ENCODE peak calls at places on chromosomes 1 and 21, in seven cellular contexts. X, U, J, P, V, Y and T are unnamed samples.

GRCh38 chr1:18233176-18233864 is 125.7 kb downstream of the IGSF21 start:
- DNase-seq in X (no peak), U (no peak), J (no peak), P (no peak), V (peak; percentile 50), Y (no peak), T (no peak)

GRCh38 chr1:203692565-203693470 is 66.2 kb downstream of the ATP2B4 start:
- DNase-seq in X (peak; percentile 96), U (peak; percentile 96), J (peak; percentile 85), P (peak; percentile 91), V (no peak), Y (peak; percentile 86), T (peak; percentile 95)

GRCh38 chr1:65467536-65467935 is 47.1 kb downstream of the LEPR start:
- DNase-seq in X (peak; percentile 58), U (no peak), J (no peak), P (no peak), V (peak; percentile 60), Y (peak; percentile 59), T (peak; percentile 91)

GRCh38 chr1:22699629-22700028 is 11.0 kb upstream of the EPHB2 start:
- DNase-seq in X (no peak), U (no peak), J (no peak), P (no peak), V (no peak), Y (peak; percentile 50), T (no peak)

GRCh38 chr1:55021965-55022546 is 17.3 kb upstream of the PCSK9 start:
- DNase-seq in X (peak; percentile 88), U (peak; percentile 83), J (peak; percentile 93), P (peak; percentile 87), V (peak; percentile 95), Y (peak; percentile 84), T (peak; percentile 68)

GRCh38 chr21:45078877-45079281 is 4.5 kb downstream of the ADARB1 start:
- DNase-seq in X (peak; percentile 85), U (peak; percentile 60), J (peak; percentile 81), P (no peak), V (no peak), Y (no peak), T (no peak)

GRCh38 chr1:218524526-218524925 is 179.4 kb downstream of the TGFB2 start:
- DNase-seq in X (peak; percentile 44), U (no peak), J (no peak), P (no peak), V (no peak), Y (no peak), T (no peak)

GRCh38 chr1:68808351-68808750 is 311.5 kb upstream of the DEPDC1 start:
- DNase-seq in X (no peak), U (no peak), J (no peak), P (no peak), V (no peak), Y (no peak), T (no peak)

GRCh38 chr21:38282921-38283320 is 26.1 kb downstream of the KCNJ15 start:
- DNase-seq in X (peak; percentile 50), U (no peak), J (no peak), P (no peak), V (no peak), Y (no peak), T (no peak)

GRCh38 chr21:44291936-44292811 is 6.5 kb downstream of the AIRE start:
- DNase-seq in X (no peak), U (no peak), J (no peak), P (no peak), V (no peak), Y (peak; percentile 83), T (no peak)

GRCh38 chr1:234111458-234112142 is 207.1 kb downstream of the SLC35F3 start:
- DNase-seq in X (peak; percentile 15), U (no peak), J (no peak), P (no peak), V (peak; percentile 57), Y (peak; percentile 39), T (no peak)

GRCh38 chr1:66711420-66711819 is 40.8 kb upstream of the DYNLT5 start:
- DNase-seq in X (no peak), U (no peak), J (no peak), P (no peak), V (no peak), Y (no peak), T (no peak)

GRCh38 chr1:47644216-47644581 is 206.4 kb downstream of the FOXD2 start:
- DNase-seq in X (no peak), U (peak; percentile 36), J (no peak), P (no peak), V (no peak), Y (no peak), T (no peak)

GRCh38 chr1:50503515-50503914 is 80.3 kb upstream of the DMRTA2 start:
- DNase-seq in X (no peak), U (no peak), J (no peak), P (no peak), V (no peak), Y (no peak), T (no peak)

GRCh38 chr1:101183388-101183699 is 53.5 kb upstream of the S1PR1 start:
- DNase-seq in X (peak; percentile 28), U (no peak), J (no peak), P (no peak), V (no peak), Y (no peak), T (no peak)

GRCh38 chr1:203172184-203173115 is 3.2 kb downstream of the MYBPH start:
- DNase-seq in X (peak; percentile 32), U (peak; percentile 79), J (peak; percentile 75), P (peak; percentile 66), V (peak; percentile 68), Y (peak; percentile 85), T (peak; percentile 74)

GRCh38 chr1:220734571-220735326 is 13.4 kb upstream of the MTARC2 start:
- DNase-seq in X (peak; percentile 81), U (no peak), J (peak; percentile 54), P (no peak), V (no peak), Y (no peak), T (no peak)

DNA sequence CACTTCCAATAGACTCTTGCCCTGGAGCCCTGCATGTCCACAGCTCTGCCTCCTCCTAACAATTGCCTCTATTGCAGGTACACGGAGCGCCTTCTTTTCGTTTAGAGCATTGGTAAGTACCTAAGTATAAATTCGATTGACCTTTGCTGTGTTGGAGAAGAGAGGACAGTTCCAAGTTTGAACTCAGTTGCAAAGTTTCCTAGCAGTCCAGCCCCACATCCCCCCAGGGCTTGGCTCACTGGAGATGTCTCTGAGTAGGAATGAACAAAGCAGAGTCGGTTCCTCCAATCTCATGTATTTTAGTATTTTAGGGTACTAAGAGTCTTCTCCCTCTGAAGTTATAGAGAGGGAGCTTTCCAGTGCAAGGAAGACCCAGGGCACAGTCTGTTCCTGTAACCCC is 238.9 kb upstream of the AJAP1 start:
- DNase-seq in X (no peak), U (no peak), J (no peak), P (peak; percentile 3), V (no peak), Y (no peak), T (no peak)
- TF ChIP-seq POLR2A in X (no peak), U (no peak), J (no peak), P (no peak), V (no peak), Y (no peak), T (no peak)

GRCh38 chr1:161218301-161219077 is 3.4 kb downstream of the FCER1G start:
- DNase-seq in X (no peak), U (peak; percentile 39), J (no peak), P (no peak), V (no peak), Y (no peak), T (no peak)
- TF ChIP-seq POLR2A in X (no peak), U (no peak), J (no peak), P (no peak), V (no peak), Y (no peak), T (no peak)

DNA sequence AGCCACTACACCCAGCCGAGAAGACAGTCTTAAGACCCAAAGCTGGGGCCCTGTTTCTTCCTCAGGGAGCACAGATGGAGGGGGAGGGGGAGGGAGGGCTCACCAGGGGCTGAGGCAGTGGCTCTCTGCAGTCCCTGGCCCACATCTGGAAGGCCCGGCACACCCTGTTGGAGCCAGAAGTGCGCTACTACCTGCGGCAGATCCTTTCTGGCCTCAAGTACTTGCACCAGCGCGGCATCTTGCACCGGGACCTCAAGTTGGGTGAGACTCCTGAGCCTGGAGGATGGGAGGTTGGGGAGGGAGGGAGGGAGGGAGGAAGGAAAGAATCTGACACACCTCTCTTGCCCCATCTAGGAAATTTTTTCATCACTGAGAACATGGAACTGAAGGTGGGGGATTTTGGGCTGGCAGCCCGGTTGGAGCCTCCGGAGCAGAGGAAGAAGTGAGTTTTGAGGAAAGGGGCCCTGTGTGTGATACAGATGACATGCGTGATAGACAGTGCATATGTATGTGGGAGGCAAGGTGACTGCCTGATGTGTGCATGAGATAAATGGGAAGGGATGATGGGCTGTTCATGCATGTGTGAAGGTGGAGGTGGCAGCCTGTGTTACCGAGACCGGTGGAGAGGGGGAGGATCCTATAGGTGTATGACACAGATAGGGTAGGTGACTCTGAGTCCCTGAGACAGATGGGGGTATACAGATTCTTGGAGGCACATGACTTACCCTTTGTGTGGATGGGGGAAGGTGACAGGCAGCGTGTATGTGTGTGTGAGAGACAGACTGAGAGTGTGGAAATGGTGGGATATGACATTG is 1.5 kb downstream of the PLK3 start:
- DNase-seq in X (no peak), U (peak; percentile 70), J (peak; percentile 66), P (peak; percentile 79), V (no peak), Y (no peak), T (no peak)
- TF ChIP-seq POLR2A in X (no peak), U (no peak), J (no peak), P (no peak), V (no peak), Y (peak; percentile 48), T (no peak)

GRCh38 chr1:200238311-200238710 is 171.5 kb downstream of the ZNF281 start:
- DNase-seq in X (no peak), U (no peak), J (no peak), P (no peak), V (no peak), Y (no peak), T (no peak)

GRCh38 chr1:200245492-200245891 is 164.3 kb downstream of the ZNF281 start:
- DNase-seq in X (peak; percentile 89), U (no peak), J (no peak), P (no peak), V (no peak), Y (no peak), T (peak; percentile 68)

GRCh38 chr1:200240655-200241054 is 169.2 kb downstream of the ZNF281 start:
- DNase-seq in X (peak; percentile 47), U (no peak), J (no peak), P (no peak), V (no peak), Y (no peak), T (no peak)

GRCh38 chr1:200243042-200243437 is 166.8 kb downstream of the ZNF281 start:
- DNase-seq in X (peak; percentile 55), U (no peak), J (no peak), P (no peak), V (no peak), Y (no peak), T (no peak)

DNA sequence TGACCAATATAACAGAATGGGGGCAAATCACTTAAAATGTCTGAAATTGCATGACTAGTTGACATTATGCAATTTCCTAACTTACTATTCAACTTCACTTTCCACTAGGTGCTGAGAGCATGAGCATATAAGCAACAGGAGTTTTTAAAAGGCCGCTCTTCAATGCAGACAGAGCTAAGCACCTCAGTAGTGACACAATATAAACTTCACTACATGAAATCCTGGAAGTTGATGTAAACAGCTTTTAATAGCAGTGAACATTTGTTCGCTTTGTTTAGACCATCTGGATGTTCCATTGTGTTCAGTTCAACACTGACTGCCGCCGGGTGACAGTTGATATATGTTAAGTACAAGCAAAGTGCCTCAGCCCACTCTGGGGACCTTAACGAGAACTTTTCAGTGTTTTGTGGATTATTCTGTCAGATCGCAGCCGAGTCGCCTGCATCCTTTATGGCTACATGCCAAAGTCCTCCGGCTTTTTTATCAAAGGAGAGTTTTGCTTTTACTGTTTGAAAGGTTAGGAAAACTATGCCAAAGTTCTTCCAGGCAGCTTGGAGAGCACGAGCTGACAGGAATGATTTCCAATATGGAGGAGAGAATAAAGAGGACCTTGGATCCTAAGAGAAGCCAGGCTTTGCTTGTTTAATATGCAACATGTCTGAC is 167.3 kb downstream of the ZNF281 start:
- DNase-seq in X (peak; percentile 54), U (no peak), J (no peak), P (no peak), V (no peak), Y (no peak), T (no peak)
- TF ChIP-seq POLR2A in X (no peak), U (no peak), J (no peak), P (no peak), V (no peak), Y (no peak), T (no peak)